ENCODE peak calls at places on chromosomes 11 and 22, in seven cellular contexts. D, V, G, X, R, E and A are unnamed samples.

GRCh38 chr22:27317961-27318360 is 483.6 kb downstream of the MN1 start:
- DNase-seq in D (peak), V (no peak), G (no peak), X (no peak), R (no peak), E (no peak), A (no peak)

GRCh38 chr22:45201678-45202332 is 38.1 kb downstream of the NUP50 start:
- DNase-seq in D (peak), V (no peak), G (no peak), X (peak), R (no peak), E (no peak), A (no peak)

GRCh38 chr22:42364641-42365336 is 67.4 kb downstream of the NFAM1 start:
- DNase-seq in D (no peak), V (no peak), G (no peak), X (peak), R (no peak), E (no peak), A (peak)

GRCh38 chr11:120254788-120255518 is 15.0 kb downstream of the POU2F3 start:
- DNase-seq in D (no peak), V (no peak), G (no peak), X (no peak), R (no peak), E (no peak), A (peak)

GRCh38 chr22:19147193-19147780 is 2.8 kb downstream of the GSC2 start:
- DNase-seq in D (no peak), V (no peak), G (no peak), X (no peak), R (no peak), E (no peak), A (no peak)

GRCh38 chr22:39647836-39648500 is 77.4 kb downstream of the CACNA1I start:
- DNase-seq in D (no peak), V (no peak), G (no peak), X (no peak), R (no peak), E (no peak), A (no peak)

GRCh38 chr11:71342951-71343827 is 90.8 kb upstream of the SHANK2 start:
- DNase-seq in D (no peak), V (no peak), G (peak), X (peak), R (no peak), E (peak), A (peak)

GRCh38 chr11:83557638-83558037 is 271.5 kb upstream of the CCDC90B start:
- DNase-seq in D (no peak), V (no peak), G (no peak), X (no peak), R (no peak), E (no peak), A (no peak)

GRCh38 chr11:118715837-118716260 is 36.4 kb upstream of the TREH start:
- DNase-seq in D (no peak), V (no peak), G (no peak), X (no peak), R (no peak), E (peak), A (no peak)

DNA sequence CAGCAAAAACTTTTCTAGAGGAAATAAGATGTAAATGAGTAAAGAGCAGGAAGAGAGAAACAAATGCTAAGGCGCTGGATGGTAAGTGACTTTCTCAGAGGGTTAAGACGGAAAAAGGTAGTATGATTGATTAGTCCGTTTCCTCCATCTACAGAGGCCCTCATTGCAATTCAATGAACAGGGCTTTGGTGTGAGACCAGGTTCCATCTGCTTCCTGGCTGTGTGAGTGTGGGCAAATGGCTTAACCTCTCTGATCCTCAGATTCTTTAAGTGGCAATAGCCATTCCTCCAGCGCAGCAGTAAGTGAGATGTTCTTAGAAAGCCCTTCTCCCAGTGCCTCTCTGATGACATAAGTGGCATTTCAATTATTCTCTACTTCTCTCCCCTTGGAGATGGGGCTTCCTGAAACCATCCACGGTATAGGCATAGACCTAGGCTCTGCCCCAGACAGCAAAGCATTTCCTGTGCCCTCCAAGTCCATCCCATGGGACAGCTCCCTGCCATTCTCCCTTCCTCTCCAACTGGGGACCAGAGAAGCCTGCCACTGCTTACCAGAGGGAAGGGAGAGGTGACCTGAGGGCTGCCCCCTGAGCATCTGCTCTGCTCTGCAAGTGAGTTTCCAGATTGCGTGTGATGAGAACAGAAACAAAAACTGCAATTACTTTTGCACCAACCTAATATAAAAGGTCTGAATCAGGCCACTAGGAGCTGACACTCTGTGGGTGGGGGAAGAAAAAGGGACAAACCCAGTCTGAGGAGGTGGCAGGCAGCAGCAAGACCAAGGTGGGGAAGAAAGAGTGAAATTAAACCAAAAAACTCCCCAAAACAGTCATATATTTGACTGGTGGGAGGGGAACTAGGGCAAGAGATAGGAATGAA is 12.7 kb upstream of the CD44 start:
- DNase-seq in D (no peak), V (no peak), G (no peak), X (no peak), R (no peak), E (no peak), A (no peak)
- TF ChIP-seq CTCF in D (no peak), V (no peak), G (no peak), X (no peak), R (no peak), E (no peak), A (no peak)

GRCh38 chr11:57568330-57568766 is 876 bp upstream of the UBE2L6 start:
- DNase-seq in D (no peak), V (no peak), G (no peak), X (peak), R (no peak), E (peak), A (no peak)
- TF ChIP-seq CTCF in D (peak), V (peak), G (peak), X (peak), R (peak), E (peak), A (peak)

DNA sequence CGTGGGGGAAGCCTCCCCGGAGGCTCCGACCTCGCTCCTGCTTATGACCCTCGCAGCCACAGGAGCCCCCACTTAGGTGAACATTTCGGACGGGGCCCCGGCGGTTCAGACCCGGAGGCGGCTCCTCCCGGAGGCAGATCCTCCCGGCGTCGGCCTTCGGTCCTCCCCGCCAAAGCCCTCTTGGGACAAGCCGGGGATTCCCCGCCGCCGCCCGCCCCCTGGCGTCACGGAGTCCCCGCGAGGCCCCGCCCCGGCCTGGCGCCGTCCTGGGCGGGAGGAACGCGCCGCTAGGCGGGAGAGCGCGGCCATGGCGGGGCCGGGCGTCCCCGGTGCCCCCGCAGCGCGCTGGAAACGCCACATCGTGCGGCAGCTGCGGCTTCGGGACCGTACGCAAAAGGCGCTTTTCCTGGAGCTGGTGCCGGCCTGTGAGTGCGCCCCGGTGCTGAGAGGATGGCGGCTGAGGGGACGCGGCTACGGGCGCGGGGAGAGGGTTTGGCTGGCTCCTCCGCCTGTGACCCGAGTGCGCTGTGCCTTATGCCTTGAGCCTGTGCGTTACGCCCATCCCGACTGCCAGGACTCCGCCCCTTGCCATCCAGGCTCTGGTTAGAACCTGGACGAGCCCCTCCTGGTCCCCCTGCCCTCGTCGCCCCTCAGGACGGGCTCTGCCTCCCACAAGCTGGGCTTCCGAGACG is at the start of gene ATG16L2:
- DNase-seq in D (no peak), V (peak), G (peak), X (peak), R (peak), E (peak), A (peak)
- TF ChIP-seq CTCF in D (no peak), V (no peak), G (no peak), X (no peak), R (no peak), E (peak), A (no peak)

GRCh38 chr11:77002776-77003175 is 31.4 kb upstream of the B3GNT6 start:
- DNase-seq in D (no peak), V (no peak), G (no peak), X (no peak), R (no peak), E (no peak), A (no peak)
- TF ChIP-seq CTCF in D (no peak), V (no peak), G (no peak), X (no peak), R (no peak), E (no peak), A (no peak)

DNA sequence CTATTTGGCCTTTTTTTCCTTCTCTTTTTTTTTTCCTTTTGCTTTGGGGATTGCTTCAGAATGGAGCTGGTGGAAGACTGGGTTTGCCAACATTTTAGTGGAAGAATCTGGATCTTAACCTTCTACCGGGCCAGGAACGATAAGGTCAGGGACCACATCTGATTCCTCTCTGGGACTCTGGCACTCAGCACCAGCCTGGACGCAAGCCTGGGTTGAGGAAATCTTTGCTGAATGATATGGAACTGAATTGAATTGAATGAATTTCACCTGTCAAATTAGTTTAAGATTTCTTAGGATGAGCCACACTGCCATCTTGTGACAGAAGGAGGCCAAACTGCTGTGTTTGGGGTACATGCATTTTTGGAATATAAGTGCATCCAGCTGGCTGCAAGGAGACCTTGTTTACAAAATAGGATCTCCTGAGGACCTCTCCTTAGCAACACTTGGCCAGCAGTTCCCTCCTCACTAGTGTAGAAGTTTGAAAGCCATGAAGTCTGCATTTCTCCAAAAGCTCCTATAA is 30.4 kb downstream of the TPBGL start:
- DNase-seq in D (no peak), V (peak), G (peak), X (peak), R (no peak), E (peak), A (peak)
- TF ChIP-seq CTCF in D (peak), V (no peak), G (peak), X (peak), R (no peak), E (no peak), A (no peak)

GRCh38 chr11:44125598-44125997 is 30.1 kb downstream of the EXT2 start:
- DNase-seq in D (no peak), V (no peak), G (no peak), X (no peak), R (no peak), E (no peak), A (no peak)

GRCh38 chr11:44116433-44116832 is 21.0 kb downstream of the EXT2 start:
- DNase-seq in D (no peak), V (no peak), G (no peak), X (no peak), R (no peak), E (no peak), A (no peak)

DNA sequence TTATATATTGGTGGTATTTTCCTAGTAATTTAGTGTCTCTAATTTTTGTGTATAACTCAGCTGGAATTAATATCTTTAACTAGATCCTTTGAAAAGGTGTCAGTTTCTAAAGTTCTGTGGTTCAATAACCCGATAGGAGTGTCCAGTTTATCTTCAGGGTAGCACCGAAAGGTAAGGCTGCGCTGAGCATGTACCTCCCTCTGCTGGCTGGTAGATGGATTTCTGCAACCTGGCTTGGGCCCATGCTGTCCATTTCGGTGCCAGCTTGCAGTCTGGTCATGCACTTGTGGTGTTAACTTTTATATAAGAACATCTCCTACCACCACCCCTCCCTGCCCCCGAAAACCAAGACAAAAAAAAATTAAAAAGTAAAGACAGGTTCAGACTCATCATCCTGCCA is 24.7 kb downstream of the EXT2 start:
- DNase-seq in D (no peak), V (no peak), G (peak), X (no peak), R (no peak), E (no peak), A (no peak)
- TF ChIP-seq CTCF in D (peak), V (no peak), G (no peak), X (peak), R (no peak), E (peak), A (no peak)

DNA sequence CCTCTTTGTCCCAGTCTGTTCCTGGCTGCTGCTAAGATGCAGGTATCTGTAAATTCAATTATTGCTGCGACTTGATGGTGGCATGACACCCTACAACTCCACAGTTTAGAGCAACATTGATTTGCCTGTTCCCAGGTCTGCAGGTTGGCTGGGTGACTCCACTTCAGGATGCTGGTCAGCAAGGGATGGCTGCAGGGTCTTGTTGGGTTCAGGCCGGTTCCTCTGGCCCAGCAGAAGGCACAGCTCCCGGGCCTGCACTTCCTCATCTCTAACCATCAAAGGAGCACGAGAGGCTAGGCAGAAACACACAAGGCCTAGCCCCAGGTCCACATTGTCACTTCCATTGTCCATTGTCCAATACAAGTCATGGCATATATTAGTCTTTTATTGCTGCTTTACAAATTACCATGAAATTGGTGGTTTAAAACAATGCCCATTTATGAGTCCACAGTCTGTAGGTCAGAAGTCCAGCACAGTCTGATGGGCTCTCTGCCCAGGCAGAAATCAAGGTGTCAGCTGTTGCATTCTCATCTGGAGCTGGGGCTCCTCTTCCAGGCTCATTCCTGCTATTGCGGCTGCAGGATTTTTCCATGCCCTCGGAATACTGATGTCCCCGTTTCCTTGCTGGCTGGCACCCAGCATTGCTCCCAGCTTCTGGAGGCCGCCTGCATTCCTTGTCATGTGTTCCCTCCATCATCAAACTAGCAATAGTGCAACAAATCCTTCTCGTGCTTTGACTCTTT is 96.6 kb upstream of the LMO1 start:
- DNase-seq in D (no peak), V (no peak), G (no peak), X (no peak), R (no peak), E (no peak), A (no peak)
- TF ChIP-seq CTCF in D (no peak), V (no peak), G (no peak), X (no peak), R (no peak), E (no peak), A (no peak)

GRCh38 chr11:94326947-94327346 is 22.6 kb downstream of the IZUMO1R start:
- DNase-seq in D (no peak), V (no peak), G (no peak), X (no peak), R (no peak), E (no peak), A (no peak)

GRCh38 chr11:94322501-94322900 is 18.1 kb downstream of the IZUMO1R start:
- DNase-seq in D (no peak), V (no peak), G (no peak), X (no peak), R (no peak), E (no peak), A (no peak)

GRCh38 chr11:94329501-94329900 is 25.1 kb downstream of the IZUMO1R start:
- DNase-seq in D (no peak), V (no peak), G (no peak), X (no peak), R (no peak), E (no peak), A (no peak)

GRCh38 chr11:94328587-94329080 is 24.3 kb downstream of the IZUMO1R start:
- DNase-seq in D (no peak), V (no peak), G (no peak), X (no peak), R (no peak), E (no peak), A (no peak)

GRCh38 chr11:94325681-94326080 is 21.3 kb downstream of the IZUMO1R start:
- DNase-seq in D (no peak), V (no peak), G (no peak), X (peak), R (no peak), E (peak), A (peak)
- TF ChIP-seq CTCF in D (peak), V (no peak), G (no peak), X (peak), R (no peak), E (peak), A (peak)

GRCh38 chr11:14969922-14970323 is 2.2 kb downstream of the CALCA start:
- DNase-seq in D (no peak), V (no peak), G (no peak), X (peak), R (no peak), E (peak), A (peak)
- TF ChIP-seq CTCF in D (peak), V (no peak), G (no peak), X (peak), R (no peak), E (peak), A (peak)